ENCODE peak calls at places on chromosomes 16 and 17, in five cellular contexts. Z is brain microvascular endothelial cell, O is kidney, N is BJ, P is mesenchymal stem cell. G is an unnamed sample.
A peak's percentile ranks its signal among the peaks of the same experiment; 100 is the strongest.

GRCh38 chr17:75239214-75239613 is 22.2 kb downstream of the GGA3 start:
- DNase-seq in Z (no peak), O (peak; percentile 70), N (no peak), P (no peak), G (no peak)

GRCh38 chr16:56263711-56264608 is 72.7 kb downstream of the GNAO1 start:
- DNase-seq in Z (peak; percentile 36), O (peak; percentile 73), N (no peak), P (no peak), G (no peak)

GRCh38 chr16:17780181-17780580 is 309.4 kb upstream of the XYLT1 start:
- DNase-seq in Z (peak; percentile 64), O (no peak), N (no peak), P (no peak), G (peak; percentile 77)

GRCh38 chr16:30494028-30494427 is 21.5 kb downstream of the ITGAL start:
- DNase-seq in Z (no peak), O (no peak), N (no peak), P (no peak), G (no peak)

GRCh38 chr16:23324727-23325126 is 22.6 kb downstream of the SCNN1B start:
- DNase-seq in Z (no peak), O (peak; percentile 41), N (no peak), P (no peak), G (no peak)

GRCh38 chr16:58485184-58485887 is 14.6 kb upstream of the NDRG4 start:
- DNase-seq in Z (no peak), O (peak; percentile 30), N (no peak), P (no peak), G (no peak)

GRCh38 chr17:55089955-55090573 is 121.5 kb downstream of the STXBP4 start:
- DNase-seq in Z (peak; percentile 4), O (no peak), N (no peak), P (peak; percentile 7), G (no peak)

GRCh38 chr16:48321307-48322036 is 63.7 kb downstream of the SIAH1 start:
- DNase-seq in Z (peak; percentile 61), O (no peak), N (no peak), P (peak; percentile 81), G (no peak)

GRCh38 chr17:67138392-67138791 is 94.0 kb downstream of the CACNG1 start:
- DNase-seq in Z (no peak), O (no peak), N (no peak), P (no peak), G (no peak)

GRCh38 chr17:42617956-42618431 is 8.5 kb downstream of the TUBG1 start:
- DNase-seq in Z (no peak), O (no peak), N (no peak), P (no peak), G (no peak)

GRCh38 chr17:82366749-82367148 is 4.8 kb upstream of the UTS2R start:
- DNase-seq in Z (no peak), O (no peak), N (no peak), P (no peak), G (no peak)
- H3K4me3 ChIP-seq in Z (no peak overlapping the region), O (no peak overlapping the region), N (no peak overlapping the region), P (no peak overlapping the region), G (no peak overlapping the region)

DNA sequence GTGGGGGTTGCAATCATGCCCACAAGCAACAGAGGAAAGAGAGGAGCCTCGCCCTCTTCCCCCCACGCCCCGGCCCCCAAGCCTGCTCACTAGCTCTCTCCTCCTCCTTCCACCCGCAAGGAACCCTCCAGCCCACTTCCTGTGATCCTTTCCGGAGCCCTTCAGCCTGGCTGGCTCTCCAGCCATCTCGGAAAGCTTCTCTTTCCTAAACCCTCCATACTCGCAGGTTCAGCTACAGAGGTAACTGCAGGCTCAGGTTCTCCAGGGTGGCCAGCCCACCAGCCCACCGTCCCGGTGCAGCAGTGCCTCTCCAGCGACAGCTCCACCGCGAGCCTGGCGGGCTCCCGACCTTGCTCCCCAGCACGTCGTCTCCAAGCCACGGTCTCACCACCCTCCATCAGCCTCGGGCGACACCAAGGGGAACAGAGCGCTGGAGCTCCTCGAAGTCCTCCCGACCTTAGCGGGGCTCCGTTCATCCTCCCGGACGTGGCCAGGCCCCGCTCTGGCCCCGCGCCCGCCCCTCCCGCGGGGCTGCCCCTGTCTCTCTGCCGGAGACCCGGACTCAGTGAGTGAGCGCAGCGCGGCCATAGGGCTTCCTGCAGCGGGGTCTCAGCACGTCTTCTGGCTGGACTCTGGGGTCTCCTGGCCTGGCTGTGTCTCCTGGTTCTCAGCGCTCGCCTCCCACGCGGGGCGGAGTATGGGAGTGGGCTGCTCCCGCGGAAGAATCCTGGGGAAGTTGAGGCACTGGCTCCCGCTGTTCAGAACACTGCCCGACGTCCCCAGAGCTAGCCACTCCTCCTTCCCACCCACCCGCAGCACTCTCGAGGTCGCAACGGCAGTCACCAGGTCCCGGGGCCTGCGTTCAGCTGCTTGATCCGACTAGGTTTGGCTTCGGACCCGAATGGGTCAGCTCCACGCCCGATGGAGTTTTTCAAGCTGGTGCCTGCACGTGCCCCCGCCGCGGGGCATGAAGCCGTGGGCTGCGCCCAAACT is 12.8 kb upstream of the ODF4 start:
- DNase-seq in Z (no peak), O (peak; percentile 80), N (no peak), P (peak; percentile 45), G (no peak)
- H3K4me3 ChIP-seq in Z (peak overlapping the region; percentile 65), O (peak overlapping the region; percentile 42), N (peak overlapping the region; percentile 42), P (peak overlapping the region; percentile 75), G (peak overlapping the region; percentile 37)

GRCh38 chr17:77734371-77735050 is 224.0 kb upstream of the TNRC6C start:
- DNase-seq in Z (peak; percentile 21), O (peak; percentile 93), N (no peak), P (peak; percentile 22), G (peak; percentile 12)

GRCh38 chr17:77736207-77736600 is 222.3 kb upstream of the TNRC6C start:
- DNase-seq in Z (no peak), O (peak; percentile 56), N (no peak), P (no peak), G (no peak)

GRCh38 chr17:77735341-77736206 is 222.9 kb upstream of the TNRC6C start:
- DNase-seq in Z (no peak), O (no peak), N (no peak), P (no peak), G (no peak)

GRCh38 chr17:77733576-77734296 is 224.8 kb upstream of the TNRC6C start:
- DNase-seq in Z (no peak), O (no peak), N (no peak), P (no peak), G (no peak)

DNA sequence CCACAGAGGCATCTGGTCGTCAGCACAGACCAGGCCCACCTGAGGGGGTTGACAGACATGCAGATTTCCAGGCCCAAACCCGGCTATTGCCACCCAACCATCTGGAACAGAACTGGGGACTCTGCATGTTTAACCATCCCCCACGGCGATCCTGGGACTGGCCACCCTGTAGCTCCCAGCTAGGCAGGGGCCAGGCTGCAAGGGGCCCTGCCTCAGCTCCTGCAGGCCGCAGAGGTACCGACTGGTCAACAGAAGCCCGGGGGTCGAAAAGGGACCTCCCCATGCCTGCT is 223.5 kb upstream of the TNRC6C start:
- DNase-seq in Z (no peak), O (no peak), N (no peak), P (no peak), G (no peak)
- H3K4me3 ChIP-seq in Z (no peak overlapping the region), O (no peak overlapping the region), N (no peak overlapping the region), P (no peak overlapping the region), G (no peak overlapping the region)

DNA sequence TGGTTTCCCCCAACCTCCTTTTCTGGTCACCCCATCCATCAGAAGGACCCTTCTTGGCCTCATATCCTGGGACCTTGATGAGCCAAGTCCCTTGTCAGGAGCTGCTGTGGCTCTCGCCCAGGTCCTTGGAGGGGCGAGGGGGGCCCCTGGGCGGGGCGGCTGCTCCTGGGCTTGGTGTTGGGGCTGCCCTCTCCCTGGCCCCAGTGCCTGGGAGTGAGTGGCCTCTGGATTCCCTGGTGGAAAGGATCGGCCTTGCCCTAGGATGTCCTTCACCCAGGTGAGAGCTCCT is 6.2 kb upstream of the NOTUM start:
- DNase-seq in Z (no peak), O (no peak), N (no peak), P (no peak), G (no peak)
- H3K4me3 ChIP-seq in Z (no peak overlapping the region), O (no peak overlapping the region), N (no peak overlapping the region), P (no peak overlapping the region), G (no peak overlapping the region)

GRCh38 chr17:43690624-43691316 is 29.0 kb upstream of the MEOX1 start:
- DNase-seq in Z (no peak), O (no peak), N (no peak), P (no peak), G (no peak)
- H3K4me3 ChIP-seq in Z (no peak overlapping the region), O (no peak overlapping the region), N (no peak overlapping the region), P (no peak overlapping the region), G (no peak overlapping the region)

DNA sequence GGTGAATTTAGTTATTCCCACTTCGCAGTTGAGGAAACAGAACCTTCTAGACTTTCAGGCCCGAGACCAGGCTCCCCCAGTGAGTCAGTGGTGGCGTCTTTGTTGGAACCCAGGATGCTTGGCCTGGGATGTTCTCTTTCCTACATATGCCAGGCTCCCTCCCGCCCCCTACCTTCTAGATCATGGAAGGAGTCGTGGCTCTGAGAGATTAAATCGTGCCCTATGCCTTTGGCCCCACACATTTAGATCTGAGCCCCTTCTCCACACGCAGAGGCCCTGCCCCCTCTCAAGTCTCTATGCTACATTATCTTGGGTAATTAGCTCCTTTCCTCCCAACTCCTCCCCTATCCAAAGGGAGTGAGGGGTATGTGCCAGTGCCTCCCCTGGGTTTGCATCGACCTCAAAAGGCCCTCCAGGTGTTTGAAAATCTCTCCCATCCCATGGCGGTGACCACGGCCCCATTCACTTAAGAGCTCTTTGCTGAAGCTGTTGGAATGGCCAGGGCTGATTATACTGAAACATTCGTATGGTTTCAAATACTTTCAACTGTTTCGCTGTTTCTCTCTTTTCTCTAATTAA is 3.0 kb downstream of the NGFR start:
- DNase-seq in Z (no peak), O (peak; percentile 9), N (no peak), P (no peak), G (no peak)
- H3K4me3 ChIP-seq in Z (no peak overlapping the region), O (no peak overlapping the region), N (no peak overlapping the region), P (no peak overlapping the region), G (no peak overlapping the region)

DNA sequence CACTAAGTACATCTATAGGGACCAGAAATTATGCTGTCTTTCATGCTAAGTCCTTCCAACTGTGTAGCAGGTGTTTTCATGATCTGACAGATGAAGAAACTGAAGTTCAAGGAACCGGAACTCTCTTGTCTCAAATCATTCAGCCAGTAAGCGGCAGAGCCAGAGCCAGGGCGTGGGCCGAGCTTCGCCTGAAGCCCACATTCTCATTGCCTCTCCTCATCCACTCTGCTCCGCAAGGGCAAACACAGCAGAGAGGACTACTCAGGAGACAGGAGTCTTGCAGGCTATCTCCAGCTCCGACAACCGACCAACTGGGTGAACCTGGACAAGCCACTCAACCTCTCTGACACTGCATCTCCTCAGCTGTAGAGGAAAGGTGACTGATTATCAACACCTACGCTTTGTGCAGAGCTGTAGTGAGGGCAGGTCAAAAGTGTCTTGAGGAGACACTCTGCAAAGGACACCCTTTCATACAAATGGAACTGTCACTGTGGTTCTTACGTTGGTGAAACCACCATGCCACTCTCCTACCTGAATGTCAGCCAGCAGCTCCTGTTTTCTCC is 72.9 kb downstream of the CYTH1 start:
- DNase-seq in Z (no peak), O (no peak), N (no peak), P (no peak), G (no peak)
- H3K4me3 ChIP-seq in Z (no peak overlapping the region), O (no peak overlapping the region), N (no peak overlapping the region), P (no peak overlapping the region), G (no peak overlapping the region)